ENCODE peak calls at places on chromosomes 12 and 14, in ten cellular contexts. One of them, this sample, is unnamed.

GRCh38 chr14:69749956-69750355 is 17.0 kb upstream of the SRSF5 start:
- DNase-seq in astrocyte: no peak
- DNase-seq in GM20000: no peak
- DNase-seq in coronary artery: no peak
- DNase-seq in C1 segment of cervical spinal cord: no peak
- DNase-seq in foreskin fibroblast: no peak
- DNase-seq in HuH-7: peak; percentile 30
- DNase-seq in T-helper 2 cell: no peak
- DNase-seq in NCI-H2081: no peak
- DNase-seq in neuronal stem cell: no peak
- DNase-seq in this sample: no peak

GRCh38 chr12:84912191-84913142 is at the start of gene SLC6A15:
- DNase-seq in GM20000: peak; percentile 15
- DNase-seq in T-helper 2 cell: no peak
- DNase-seq in coronary artery: no peak
- DNase-seq in HuH-7: peak; percentile 12
- DNase-seq in astrocyte: peak; percentile 55
- DNase-seq in NCI-H2081: peak; percentile 92
- DNase-seq in foreskin fibroblast: peak; percentile 95
- DNase-seq in C1 segment of cervical spinal cord: no peak
- DNase-seq in neuronal stem cell: peak; percentile 76
- DNase-seq in this sample: no peak

GRCh38 chr12:76740501-76740900 is 23.4 kb upstream of the ZDHHC17 start:
- DNase-seq in NCI-H2081: no peak
- DNase-seq in foreskin fibroblast: no peak
- DNase-seq in neuronal stem cell: no peak
- DNase-seq in C1 segment of cervical spinal cord: no peak
- DNase-seq in coronary artery: no peak
- DNase-seq in astrocyte: no peak
- DNase-seq in GM20000: no peak
- DNase-seq in HuH-7: no peak
- DNase-seq in T-helper 2 cell: no peak
- DNase-seq in this sample: no peak

GRCh38 chr12:24378548-24379011 is 429.1 kb upstream of the SOX5 start:
- DNase-seq in C1 segment of cervical spinal cord: no peak
- DNase-seq in neuronal stem cell: no peak
- DNase-seq in HuH-7: no peak
- DNase-seq in NCI-H2081: peak; percentile 25
- DNase-seq in foreskin fibroblast: peak; percentile 22
- DNase-seq in GM20000: no peak
- DNase-seq in T-helper 2 cell: no peak
- DNase-seq in astrocyte: peak; percentile 54
- DNase-seq in coronary artery: no peak
- DNase-seq in this sample: no peak

GRCh38 chr12:1632702-1633101 is 3.7 kb downstream of the WNT5B start:
- DNase-seq in neuronal stem cell: no peak
- DNase-seq in astrocyte: no peak
- DNase-seq in C1 segment of cervical spinal cord: no peak
- DNase-seq in HuH-7: no peak
- DNase-seq in T-helper 2 cell: no peak
- DNase-seq in coronary artery: no peak
- DNase-seq in foreskin fibroblast: no peak
- DNase-seq in NCI-H2081: no peak
- DNase-seq in GM20000: no peak
- DNase-seq in this sample: no peak

GRCh38 chr12:82366182-82366581 is 7.9 kb downstream of the METTL25 start:
- DNase-seq in HuH-7: no peak
- DNase-seq in neuronal stem cell: no peak
- DNase-seq in foreskin fibroblast: no peak
- DNase-seq in astrocyte: no peak
- DNase-seq in GM20000: no peak
- DNase-seq in C1 segment of cervical spinal cord: no peak
- DNase-seq in coronary artery: no peak
- DNase-seq in NCI-H2081: no peak
- DNase-seq in T-helper 2 cell: no peak
- DNase-seq in this sample: no peak

GRCh38 chr12:106897082-106897481 is 58.6 kb upstream of the TMEM263 start:
- DNase-seq in HuH-7: no peak
- DNase-seq in foreskin fibroblast: no peak
- DNase-seq in GM20000: no peak
- DNase-seq in NCI-H2081: no peak
- DNase-seq in C1 segment of cervical spinal cord: no peak
- DNase-seq in neuronal stem cell: no peak
- DNase-seq in astrocyte: no peak
- DNase-seq in T-helper 2 cell: no peak
- DNase-seq in coronary artery: no peak
- DNase-seq in this sample: no peak

GRCh38 chr14:24367506-24368214 is at the start of gene NFATC4:
- DNase-seq in HuH-7: peak; percentile 80
- DNase-seq in GM20000: peak; percentile 86
- DNase-seq in astrocyte: peak; percentile 88
- DNase-seq in neuronal stem cell: peak; percentile 90
- DNase-seq in coronary artery: peak; percentile 94
- DNase-seq in C1 segment of cervical spinal cord: no peak
- DNase-seq in foreskin fibroblast: peak; percentile 95
- DNase-seq in T-helper 2 cell: no peak
- DNase-seq in NCI-H2081: peak; percentile 70
- DNase-seq in this sample: peak; percentile 84

GRCh38 chr12:104957388-104958008 is 592 bp downstream of the SLC41A2 start:
- DNase-seq in T-helper 2 cell: peak; percentile 9
- DNase-seq in HuH-7: peak; percentile 52
- DNase-seq in C1 segment of cervical spinal cord: no peak
- DNase-seq in foreskin fibroblast: no peak
- DNase-seq in coronary artery: no peak
- DNase-seq in GM20000: no peak
- DNase-seq in NCI-H2081: peak; percentile 44
- DNase-seq in astrocyte: no peak
- DNase-seq in neuronal stem cell: no peak
- DNase-seq in this sample: no peak

GRCh38 chr12:9925746-9926393 is 6.3 kb downstream of the CLEC2A start:
- DNase-seq in neuronal stem cell: peak; percentile 14
- DNase-seq in HuH-7: no peak
- DNase-seq in coronary artery: no peak
- DNase-seq in astrocyte: peak; percentile 20
- DNase-seq in GM20000: peak; percentile 18
- DNase-seq in NCI-H2081: no peak
- DNase-seq in foreskin fibroblast: no peak
- DNase-seq in C1 segment of cervical spinal cord: no peak
- DNase-seq in T-helper 2 cell: no peak
- DNase-seq in this sample: no peak

GRCh38 chr12:111410229-111411186 is 4.8 kb downstream of the SH2B3 start:
- DNase-seq in GM20000: no peak
- DNase-seq in NCI-H2081: no peak
- DNase-seq in C1 segment of cervical spinal cord: no peak
- DNase-seq in foreskin fibroblast: no peak
- DNase-seq in neuronal stem cell: no peak
- DNase-seq in T-helper 2 cell: no peak
- DNase-seq in coronary artery: no peak
- DNase-seq in HuH-7: no peak
- DNase-seq in astrocyte: no peak
- DNase-seq in this sample: no peak

GRCh38 chr14:104677506-104678332 is 11.7 kb upstream of the INF2 start:
- DNase-seq in neuronal stem cell: peak; percentile 59
- DNase-seq in C1 segment of cervical spinal cord: no peak
- DNase-seq in HuH-7: peak; percentile 83
- DNase-seq in T-helper 2 cell: peak; percentile 49
- DNase-seq in coronary artery: peak; percentile 85
- DNase-seq in astrocyte: peak; percentile 79
- DNase-seq in GM20000: peak; percentile 86
- DNase-seq in foreskin fibroblast: peak; percentile 80
- DNase-seq in NCI-H2081: no peak
- DNase-seq in this sample: no peak